ENCODE peak calls at places on chromosome 7, in seven cellular contexts. T, H, Z, E, S, P and F are unnamed samples.
A peak's percentile ranks its signal among the peaks of the same experiment; 100 is the strongest.

GRCh38 chr7:137381045-137381444 is 37.5 kb upstream of the PTN start:
- DNase-seq in Z (no peak), E (no peak), P (no peak), S (no peak), T (no peak), H (no peak), F (no peak)

GRCh38 chr7:47591655-47592572 is 10.0 kb upstream of the TNS3 start:
- DNase-seq in P (peak; percentile 76), T (no peak), H (no peak), E (no peak), Z (no peak), S (no peak), F (no peak)

GRCh38 chr7:13540429-13540828 is 449.0 kb downstream of the ETV1 start:
- DNase-seq in S (no peak), H (no peak), Z (no peak), T (no peak), E (no peak), P (peak; percentile 77), F (no peak)

GRCh38 chr7:116570306-116570705 is 45.5 kb downstream of the CAV1 start:
- DNase-seq in P (no peak), H (no peak), Z (no peak), E (no peak), S (no peak), T (no peak), F (no peak)

GRCh38 chr7:115968166-115968565 is 62.4 kb downstream of the TFEC start:
- DNase-seq in S (no peak), Z (no peak), T (no peak), P (no peak), E (no peak), H (no peak), F (no peak)

GRCh38 chr7:15399446-15399845 is 162.4 kb downstream of the AGMO start:
- DNase-seq in E (no peak), P (peak; percentile 6), T (no peak), S (no peak), Z (no peak), H (no peak), F (no peak)

GRCh38 chr7:97107192-97107800 is 10.2 kb upstream of the SDHAF3 start:
- DNase-seq in Z (no peak), S (no peak), H (no peak), P (peak; percentile 44), E (no peak), T (no peak), F (no peak)

GRCh38 chr7:26153823-26154783 is 2.1 kb downstream of the NFE2L3 start:
- DNase-seq in H (no peak), Z (no peak), P (peak; percentile 36), S (no peak), T (no peak), E (peak; percentile 87), F (no peak)

GRCh38 chr7:49800031-49800430 is 26.6 kb downstream of the VWC2 start:
- DNase-seq in S (no peak), E (no peak), P (no peak), T (no peak), H (no peak), Z (no peak), F (no peak)

GRCh38 chr7:25026156-25026555 is 46.2 kb upstream of the OSBPL3 start:
- DNase-seq in E (peak; percentile 72), S (no peak), Z (no peak), P (no peak), T (no peak), H (no peak), F (no peak)

GRCh38 chr7:24755541-24756416 is 1.5 kb downstream of the GSDME start:
- DNase-seq in S (no peak), H (no peak), E (no peak), T (peak; percentile 11), Z (no peak), P (no peak), F (no peak)

GRCh38 chr7:33048257-33048656 is 14.3 kb downstream of the NT5C3A start:
- DNase-seq in E (no peak), H (no peak), T (no peak), P (no peak), S (no peak), Z (no peak), F (no peak)

GRCh38 chr7:141161550-141161949 is 87.7 kb downstream of the TMEM178B start:
- DNase-seq in P (no peak), H (no peak), E (no peak), T (no peak), Z (no peak), S (no peak), F (no peak)

GRCh38 chr7:152709307-152710133 is 33.6 kb upstream of the XRCC2 start:
- DNase-seq in S (no peak), Z (peak; percentile 82), H (no peak), T (no peak), P (no peak), E (no peak), F (no peak)

GRCh38 chr7:12684186-12684585 is 3.2 kb upstream of the ARL4A start:
- DNase-seq in E (no peak), S (no peak), P (no peak), H (no peak), T (no peak), Z (no peak), F (no peak)

GRCh38 chr7:134826105-134826504 is 46.7 kb downstream of the CALD1 start:
- DNase-seq in E (no peak), H (no peak), S (no peak), Z (no peak), T (no peak), P (peak; percentile 93), F (no peak)

GRCh38 chr7:55132890-55133551 is 114.2 kb downstream of the EGFR start:
- DNase-seq in Z (peak; percentile 99), E (no peak), T (no peak), S (no peak), H (no peak), P (peak; percentile 94), F (no peak)

GRCh38 chr7:85719981-85720963 is 533.4 kb upstream of the SEMA3D start:
- DNase-seq in P (peak; percentile 92), Z (peak; percentile 75), T (no peak), S (no peak), H (no peak), E (no peak), F (no peak)

GRCh38 chr7:114375914-114376313 is 38.7 kb upstream of the FOXP2 start:
- DNase-seq in S (no peak), E (no peak), Z (no peak), H (no peak), P (no peak), T (no peak), F (no peak)

GRCh38 chr7:27459729-27460048 is 203.0 kb downstream of the HIBADH start:
- DNase-seq in Z (no peak), T (no peak), H (no peak), S (no peak), E (no peak), P (peak; percentile 52), F (no peak)

GRCh38 chr7:134737561-134738353 is 41.7 kb upstream of the CALD1 start:
- DNase-seq in Z (no peak), S (no peak), H (no peak), P (peak; percentile 90), E (no peak), T (no peak), F (no peak)

GRCh38 chr7:123637203-123637602 is 18.5 kb upstream of the LMOD2 start:
- DNase-seq in P (peak; percentile 23), Z (no peak), S (no peak), T (no peak), H (no peak), E (no peak), F (no peak)

GRCh38 chr7:112290065-112290464 is 83.6 kb downstream of the ZNF277 start:
- DNase-seq in H (no peak), Z (no peak), E (no peak), S (no peak), P (peak; percentile 31), T (no peak), F (no peak)

GRCh38 chr7:141754939-141755338 is 9.0 kb upstream of the TAS2R3 start:
- DNase-seq in S (no peak), P (peak; percentile 28), H (no peak), T (no peak), Z (no peak), E (peak; percentile 38), F (no peak)

GRCh38 chr7:51467384-51468017 is 150.9 kb upstream of the COBL start:
- DNase-seq in H (no peak), T (no peak), E (no peak), Z (no peak), S (no peak), P (no peak), F (no peak)

GRCh38 chr7:39847227-39847626 is 102.8 kb upstream of the CDK13 start:
- DNase-seq in H (no peak), Z (no peak), P (peak; percentile 44), S (no peak), E (no peak), T (no peak), F (no peak)

GRCh38 chr7:151889406-151890354 is 12.8 kb upstream of the PRKAG2 start:
- DNase-seq in P (no peak), Z (no peak), S (no peak), H (no peak), T (no peak), E (peak; percentile 17), F (no peak)

GRCh38 chr7:1946461-1947450 is 276.7 kb downstream of the ELFN1 start:
- DNase-seq in P (no peak), S (no peak), T (no peak), E (no peak), Z (no peak), H (no peak), F (peak; percentile 10)

GRCh38 chr7:143390773-143391114 is 9.6 kb downstream of the ZYX start:
- DNase-seq in H (no peak), Z (no peak), S (no peak), T (no peak), E (no peak), P (no peak), F (no peak)

GRCh38 chr7:100556541-100556940 is 17.2 kb downstream of the SAP25 start:
- DNase-seq in P (peak; percentile 77), E (no peak), H (no peak), Z (no peak), S (no peak), T (no peak), F (no peak)

GRCh38 chr7:41700044-41700471 is 2.8 kb downstream of the INHBA start:
- DNase-seq in H (no peak), S (no peak), T (no peak), E (no peak), Z (no peak), P (peak; percentile 25), F (no peak)

GRCh38 chr7:47473499-47474210 is 108.3 kb downstream of the TNS3 start:
- DNase-seq in S (no peak), E (no peak), T (no peak), P (peak; percentile 10), Z (no peak), H (no peak), F (no peak)

GRCh38 chr7:47470567-47471357 is 111.1 kb downstream of the TNS3 start:
- DNase-seq in H (peak; percentile 82), E (peak; percentile 76), S (no peak), Z (no peak), T (no peak), P (no peak), F (peak; percentile 84)

GRCh38 chr7:29487424-29487823 is 76.2 kb upstream of the PRR15 start:
- DNase-seq in T (no peak), S (no peak), E (no peak), P (no peak), Z (no peak), H (no peak), F (no peak)

GRCh38 chr7:142568430-142569097 is 180.7 kb upstream of the PRSS1 start:
- DNase-seq in T (no peak), H (no peak), E (no peak), S (no peak), P (peak; percentile 80), Z (peak; percentile 86), F (no peak)